ENCODE peak calls at places on chromosome 1, in six cellular contexts. S is GM12864; V is cardiac muscle cell; O is heart left ventricle; Y is CD8-positive, alpha-beta memory T cell; E is aorta. Q is an unnamed sample.
A peak's percentile ranks its signal among the peaks of the same experiment; 100 is the strongest.

GRCh38 chr1:239616686-239617085 is 230.3 kb downstream of the CHRM3 start:
- DNase-seq in S (no peak), V (no peak), O (no peak), Y (no peak), E (no peak), Q (no peak)

GRCh38 chr1:43241352-43241953 is 28.3 kb upstream of the TMEM125 start:
- DNase-seq in S (no peak), V (no peak), O (no peak), Y (no peak), E (no peak), Q (no peak)

GRCh38 chr1:172277277-172277676 is 143.2 kb upstream of the C1orf105 start:
- DNase-seq in S (no peak), V (no peak), O (no peak), Y (no peak), E (no peak), Q (no peak)

GRCh38 chr1:10161541-10162290 is 48.7 kb upstream of the KIF1B start:
- DNase-seq in S (no peak), V (no peak), O (no peak), Y (no peak), E (peak; percentile 84), Q (no peak)

GRCh38 chr1:215273838-215274516 is 191.4 kb downstream of the KCNK2 start:
- DNase-seq in S (no peak), V (no peak), O (no peak), Y (no peak), E (no peak), Q (no peak)

GRCh38 chr1:10257851-10258250 is 47.5 kb downstream of the KIF1B start:
- DNase-seq in S (no peak), V (no peak), O (no peak), Y (no peak), E (no peak), Q (no peak)

GRCh38 chr1:46087891-46088290 is 44.5 kb downstream of the PIK3R3 start:
- DNase-seq in S (no peak), V (no peak), O (no peak), Y (no peak), E (no peak), Q (no peak)

GRCh38 chr1:2414297-2414958 is 2.1 kb upstream of the PEX10 start:
- DNase-seq in S (peak; percentile 42), V (peak; percentile 73), O (peak; percentile 88), Y (peak; percentile 78), E (peak; percentile 93), Q (peak; percentile 98)

GRCh38 chr1:30649321-30649991 is 73.9 kb downstream of the MATN1 start:
- DNase-seq in S (no peak), V (no peak), O (no peak), Y (no peak), E (peak; percentile 66), Q (no peak)

GRCh38 chr1:181089017-181089776 is 697 bp downstream of the IER5 start:
- DNase-seq in S (no peak), V (peak; percentile 66), O (peak; percentile 67), Y (no peak), E (peak; percentile 84), Q (peak; percentile 65)

GRCh38 chr1:247324913-247325312 is 6.8 kb downstream of the ZNF496 start:
- DNase-seq in S (no peak), V (no peak), O (no peak), Y (no peak), E (peak; percentile 9), Q (no peak)

GRCh38 chr1:27598902-27599528 is 4.9 kb downstream of the AHDC1 start:
- DNase-seq in S (no peak), V (peak; percentile 46), O (peak; percentile 77), Y (no peak), E (peak; percentile 94), Q (peak; percentile 80)

GRCh38 chr1:170885551-170885950 is 49.8 kb upstream of the MROH9 start:
- DNase-seq in S (no peak), V (no peak), O (no peak), Y (no peak), E (no peak), Q (no peak)

GRCh38 chr1:151574575-151575529 is 34.7 kb downstream of the TUFT1 start:
- DNase-seq in S (no peak), V (no peak), O (no peak), Y (no peak), E (no peak), Q (no peak)

GRCh38 chr1:24142546-24143431 is at the start of gene IL22RA1:
- DNase-seq in S (no peak), V (no peak), O (no peak), Y (no peak), E (peak; percentile 78), Q (no peak)

GRCh38 chr1:25486602-25487001 is 55.9 kb downstream of the MACO1 start:
- DNase-seq in S (no peak), V (no peak), O (no peak), Y (no peak), E (no peak), Q (no peak)

GRCh38 chr1:33236498-33236897 is 19.8 kb upstream of the ZNF362 start:
- DNase-seq in S (no peak), V (no peak), O (no peak), Y (no peak), E (peak; percentile 0), Q (no peak)

GRCh38 chr1:167477962-167478361 is 40.4 kb downstream of the CD247 start:
- DNase-seq in S (no peak), V (peak; percentile 39), O (no peak), Y (no peak), E (no peak), Q (no peak)

GRCh38 chr1:212980123-212980800 is 29.9 kb downstream of the VASH2 start:
- DNase-seq in S (no peak), V (peak; percentile 18), O (no peak), Y (no peak), E (no peak), Q (no peak)

GRCh38 chr1:88946845-88947244 is 45.6 kb downstream of the KYAT3 start:
- DNase-seq in S (no peak), V (no peak), O (no peak), Y (no peak), E (no peak), Q (no peak)

GRCh38 chr1:226248091-226248490 is 24.6 kb downstream of the MIXL1 start:
- DNase-seq in S (no peak), V (no peak), O (no peak), Y (no peak), E (no peak), Q (no peak)

GRCh38 chr1:200528838-200529565 is 91.5 kb downstream of the KIF14 start:
- DNase-seq in S (no peak), V (no peak), O (no peak), Y (no peak), E (no peak), Q (no peak)

GRCh38 chr1:84278905-84279304 is 22.6 kb upstream of the SAMD13 start:
- DNase-seq in S (no peak), V (no peak), O (no peak), Y (no peak), E (no peak), Q (no peak)

GRCh38 chr1:27526569-27527222 is 36.7 kb upstream of the WASF2 start:
- DNase-seq in S (no peak), V (no peak), O (no peak), Y (peak; percentile 14), E (no peak), Q (no peak)

GRCh38 chr1:201536542-201536941 is 2.4 kb upstream of the NAV1 start:
- DNase-seq in S (no peak), V (no peak), O (no peak), Y (no peak), E (peak; percentile 89), Q (no peak)

GRCh38 chr1:225919906-225920305 is 4.1 kb downstream of the PYCR2 start:
- DNase-seq in S (no peak), V (no peak), O (peak; percentile 81), Y (no peak), E (peak; percentile 83), Q (no peak)

GRCh38 chr1:36203554-36204346 is 20.5 kb upstream of the THRAP3 start:
- DNase-seq in S (no peak), V (peak; percentile 32), O (peak; percentile 81), Y (no peak), E (peak; percentile 82), Q (peak; percentile 51)

GRCh38 chr1:36203027-36203553 is 21.2 kb upstream of the THRAP3 start:
- DNase-seq in S (no peak), V (no peak), O (no peak), Y (no peak), E (no peak), Q (no peak)

GRCh38 chr1:36204347-36204909 is 19.8 kb upstream of the THRAP3 start:
- DNase-seq in S (no peak), V (no peak), O (no peak), Y (no peak), E (no peak), Q (no peak)

GRCh38 chr1:36198641-36199040 is 25.6 kb upstream of the THRAP3 start:
- DNase-seq in S (no peak), V (no peak), O (no peak), Y (no peak), E (no peak), Q (no peak)

GRCh38 chr1:36199934-36200741 is 24.1 kb upstream of the THRAP3 start:
- DNase-seq in S (no peak), V (no peak), O (no peak), Y (no peak), E (no peak), Q (peak; percentile 37)
- H3K4me3 ChIP-seq in S (no peak overlapping the region), V (no peak overlapping the region), O (no peak overlapping the region), Y (no peak overlapping the region), E (no peak overlapping the region), Q (no peak overlapping the region)

DNA sequence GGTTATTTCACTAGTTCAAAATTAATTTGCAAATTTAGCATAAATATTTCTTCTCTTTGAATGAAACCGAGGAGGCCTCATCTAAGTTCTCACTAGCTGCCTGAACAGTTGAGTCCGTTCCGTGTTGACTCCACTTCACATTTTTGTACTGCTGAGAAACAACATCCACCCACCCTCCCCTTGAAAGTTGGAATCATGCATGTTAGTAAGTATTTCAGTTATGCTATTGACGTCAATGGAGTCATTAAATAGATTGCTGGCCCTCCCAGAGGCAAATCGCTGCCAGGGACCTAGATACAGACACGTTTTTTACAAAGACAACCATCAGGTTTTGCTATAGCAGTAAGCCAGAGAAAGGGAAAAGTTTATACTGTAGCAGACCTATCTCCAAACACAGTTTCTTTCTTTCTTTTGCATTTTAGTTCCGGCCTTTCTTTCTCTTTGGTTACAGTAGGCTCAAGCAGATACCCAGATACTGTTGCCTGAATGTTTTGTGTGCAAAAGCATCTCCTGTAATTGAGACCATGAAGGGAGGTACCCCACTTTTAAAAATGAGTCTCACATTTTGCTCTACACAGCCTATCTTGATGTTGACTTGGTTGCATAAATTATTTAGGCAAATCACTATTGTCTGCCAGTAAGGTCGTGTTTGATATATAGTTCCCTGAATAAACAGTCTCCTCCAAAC is 262.6 kb upstream of the SGIP1 start:
- DNase-seq in S (no peak), V (peak; percentile 86), O (peak; percentile 72), Y (peak; percentile 19), E (peak; percentile 84), Q (peak; percentile 32)
- H3K4me3 ChIP-seq in S (no peak overlapping the region), V (no peak overlapping the region), O (no peak overlapping the region), Y (no peak overlapping the region), E (no peak overlapping the region), Q (no peak overlapping the region)

GRCh38 chr1:17700981-17701870 is 53.9 kb upstream of the ACTL8 start:
- DNase-seq in S (no peak), V (no peak), O (peak; percentile 46), Y (no peak), E (no peak), Q (peak; percentile 76)
- H3K4me3 ChIP-seq in S (no peak overlapping the region), V (no peak overlapping the region), O (no peak overlapping the region), Y (no peak overlapping the region), E (no peak overlapping the region), Q (no peak overlapping the region)

DNA sequence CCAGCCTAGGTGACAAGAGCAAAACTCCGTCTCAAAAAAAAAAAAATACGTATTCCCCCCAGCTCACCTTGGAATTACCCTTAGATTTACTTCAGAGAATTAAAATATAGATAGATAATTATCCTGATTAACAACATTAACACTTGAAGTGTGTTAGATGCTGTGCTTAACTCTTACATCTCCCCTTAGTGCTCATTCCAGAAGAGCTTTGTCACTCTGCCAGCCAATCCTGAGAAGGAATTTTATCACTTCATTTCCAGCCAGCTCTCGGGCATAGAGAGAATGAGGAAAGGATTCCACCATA is 1.6 kb upstream of the SHC1 start:
- DNase-seq in S (no peak), V (no peak), O (no peak), Y (no peak), E (no peak), Q (no peak)
- H3K4me3 ChIP-seq in S (no peak overlapping the region), V (no peak overlapping the region), O (no peak overlapping the region), Y (no peak overlapping the region), E (peak overlapping the region; percentile 14), Q (peak overlapping the region; percentile 28)

Q was measured in H7.